ENCODE peak calls at places on chromosome 17, in nine cellular contexts. N is substantia nigra, P is colonic mucosa, T is RWPE2, X is psoas muscle, F is aorta, K is iPS DF 6.9, Y is WERI-Rb-1, U is lower lobe of right lung. Q is an unnamed sample.

GRCh38 chr17:62778990-62779681 is 29.0 kb downstream of the MARCHF10 start:
- DNase-seq in K (no peak), X (no peak), P (no peak), Y (peak; percentile 57), T (peak; percentile 99), F (no peak), U (peak; percentile 78), N (no peak), Q (peak; percentile 66)

GRCh38 chr17:49779730-49780220 is 8.7 kb upstream of the KAT7 start:
- DNase-seq in P (peak; percentile 29), F (no peak), Y (peak; percentile 58), T (no peak), U (no peak), X (no peak), K (no peak), N (no peak), Q (no peak)

GRCh38 chr17:50681260-50682200 is 26.2 kb downstream of the ANKRD40 start:
- DNase-seq in Y (peak; percentile 86), X (no peak), P (peak; percentile 66), N (no peak), T (peak; percentile 66), U (no peak), F (no peak), K (no peak), Q (no peak)

GRCh38 chr17:64694207-64694606 is 32.1 kb upstream of the SMURF2 start:
- DNase-seq in P (peak; percentile 69), N (no peak), X (peak; percentile 61), U (peak; percentile 79), K (no peak), T (no peak), Y (no peak), F (peak; percentile 83), Q (no peak)

GRCh38 chr17:44760474-44761308 is 1.9 kb downstream of the ADAM11 start:
- DNase-seq in U (no peak), X (no peak), P (no peak), F (no peak), K (no peak), Y (no peak), N (no peak), T (no peak), Q (no peak)

GRCh38 chr17:28734712-28735241 is 6.2 kb downstream of the NEK8 start:
- DNase-seq in X (no peak), Y (no peak), U (peak; percentile 24), T (no peak), K (no peak), P (no peak), F (no peak), N (no peak), Q (no peak)

GRCh38 chr17:44382917-44383316 is 6.5 kb downstream of the ITGA2B start:
- DNase-seq in K (no peak), N (no peak), Y (no peak), P (no peak), X (no peak), T (no peak), U (no peak), F (peak; percentile 49), Q (no peak)

GRCh38 chr17:8221663-8222379 is 11.4 kb upstream of the AURKB start:
- DNase-seq in K (no peak), F (peak; percentile 94), Y (peak; percentile 81), X (peak; percentile 83), T (no peak), P (peak; percentile 97), N (peak; percentile 70), U (peak; percentile 78), Q (peak; percentile 99)

GRCh38 chr17:82443465-82444283 is 6.9 kb downstream of the CYBC1 start:
- DNase-seq in F (peak; percentile 67), N (no peak), Y (no peak), P (no peak), T (no peak), K (no peak), X (no peak), U (no peak), Q (no peak)

GRCh38 chr17:57086069-57086930 is 1.3 kb downstream of the AKAP1 start:
- DNase-seq in K (no peak), P (peak; percentile 87), X (no peak), U (peak; percentile 58), F (peak; percentile 82), Y (peak; percentile 50), N (no peak), T (no peak), Q (peak; percentile 87)
- H3K27ac ChIP-seq in K (no peak overlapping the region), P (peak overlapping the region; percentile 97), X (peak overlapping the region; percentile 95), U (peak overlapping the region; percentile 92), F (peak overlapping the region; percentile 86), Y (peak overlapping the region; percentile 87), N (peak overlapping the region; percentile 72), T (peak overlapping the region; percentile 63), Q (no peak overlapping the region)

GRCh38 chr17:39740357-39741111 is 2.8 kb downstream of the GRB7 start:
- DNase-seq in U (no peak), N (no peak), K (no peak), X (no peak), F (peak; percentile 71), T (peak; percentile 93), Y (no peak), P (peak; percentile 57), Q (peak; percentile 97)
- H3K27ac ChIP-seq in U (peak overlapping the region; percentile 76), N (no peak overlapping the region), K (peak overlapping the region; percentile 13), X (no peak overlapping the region), F (no peak overlapping the region), T (peak overlapping the region; percentile 91), Y (no peak overlapping the region), P (peak overlapping the region; percentile 87), Q (no peak overlapping the region)

GRCh38 chr17:42311240-42312034 is 23.1 kb downstream of the STAT5A start:
- DNase-seq in Y (peak; percentile 95), T (no peak), F (peak; percentile 91), U (peak; percentile 93), N (no peak), P (peak; percentile 64), X (peak; percentile 90), K (no peak), Q (no peak)
- H3K27ac ChIP-seq in Y (peak overlapping the region; percentile 72), T (no peak overlapping the region), F (peak overlapping the region; percentile 65), U (peak overlapping the region; percentile 71), N (peak overlapping the region; percentile 66), P (peak overlapping the region; percentile 71), X (peak overlapping the region; percentile 88), K (no peak overlapping the region), Q (peak overlapping the region; percentile 47)

GRCh38 chr17:67487506-67487905 is 110.4 kb downstream of the PITPNC1 start:
- DNase-seq in T (no peak), F (no peak), K (no peak), P (no peak), Y (no peak), U (no peak), N (no peak), X (no peak), Q (peak; percentile 40)
- H3K27ac ChIP-seq in T (no peak overlapping the region), F (no peak overlapping the region), K (no peak overlapping the region), P (no peak overlapping the region), Y (no peak overlapping the region), U (no peak overlapping the region), N (no peak overlapping the region), X (no peak overlapping the region), Q (peak overlapping the region; percentile 30)

DNA sequence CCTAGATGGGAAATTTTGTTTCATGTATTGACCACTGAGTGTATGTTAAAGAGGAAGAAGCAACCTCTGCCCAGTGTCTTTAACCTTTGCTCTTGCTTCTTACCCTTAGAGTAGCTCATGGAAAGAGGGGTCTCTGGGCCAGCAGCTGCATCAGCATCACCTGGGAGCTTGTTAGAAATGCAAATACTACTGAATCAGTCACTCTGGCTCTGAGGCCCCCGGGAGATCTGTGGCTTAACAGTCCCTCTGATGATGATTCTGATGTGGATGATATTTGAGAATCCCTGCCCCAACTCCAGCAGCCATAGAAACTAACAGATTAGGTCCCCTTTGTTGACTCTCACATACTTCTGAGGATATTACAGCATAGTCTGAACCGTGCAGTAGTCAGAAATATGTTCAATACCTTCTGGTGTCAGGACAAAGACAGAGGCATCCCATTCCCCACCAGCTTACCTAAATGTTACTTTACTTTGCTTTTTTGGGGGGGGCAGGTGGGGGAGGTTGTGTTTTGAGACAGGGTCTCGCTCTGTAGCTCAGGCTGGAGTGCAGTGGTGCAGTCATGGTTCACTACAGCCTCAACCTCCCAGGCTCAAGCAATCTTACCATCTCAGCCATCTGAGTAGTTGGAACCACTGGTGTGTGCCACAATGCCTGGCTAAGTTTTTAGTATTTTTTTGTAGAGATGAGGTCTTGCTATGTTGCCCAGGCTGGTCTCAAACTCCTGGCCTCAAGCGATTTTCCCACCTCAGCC is 220.1 kb downstream of the CCDC182 start:
- DNase-seq in U (no peak), F (no peak), N (no peak), X (no peak), P (no peak), T (no peak), Y (no peak), K (no peak), Q (no peak)
- H3K27ac ChIP-seq in U (no peak overlapping the region), F (peak overlapping the region; percentile 43), N (no peak overlapping the region), X (peak overlapping the region; percentile 64), P (no peak overlapping the region), T (peak overlapping the region; percentile 49), Y (peak overlapping the region; percentile 98), K (no peak overlapping the region), Q (peak overlapping the region; percentile 95)

DNA sequence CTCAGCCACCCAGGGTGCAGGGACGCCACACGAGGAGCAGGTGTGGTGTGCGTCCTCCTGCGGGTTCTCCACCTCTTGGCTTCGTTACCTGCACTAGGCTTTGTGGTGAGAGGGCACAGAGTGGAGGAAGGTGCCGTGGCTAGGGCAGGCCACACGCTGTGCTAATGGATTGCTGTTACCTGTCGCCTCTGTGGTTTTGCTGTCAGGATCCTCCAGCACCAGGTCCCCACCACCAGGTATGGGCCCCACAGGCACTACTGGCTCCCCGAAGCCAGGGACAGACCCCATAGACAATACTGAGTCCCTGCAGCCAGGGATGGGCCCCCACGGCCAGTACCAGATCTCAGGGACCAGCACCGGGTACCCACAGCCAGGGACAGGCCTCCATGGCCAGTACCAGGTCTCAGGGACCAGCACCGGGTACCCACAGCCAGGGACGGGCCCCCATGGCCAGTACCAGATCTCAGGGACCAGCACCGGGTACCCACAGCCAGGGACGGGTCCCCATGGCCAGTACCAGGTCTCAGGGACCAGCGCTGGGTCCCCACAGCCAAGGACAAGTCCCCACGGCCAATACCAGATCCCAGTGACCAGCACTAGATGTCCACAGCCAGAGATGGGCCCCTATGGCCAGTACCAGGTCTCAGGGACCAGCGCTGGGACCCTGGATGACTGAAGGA is 315.6 kb downstream of the SEC14L1 start:
- DNase-seq in N (no peak), U (no peak), K (no peak), T (no peak), F (no peak), P (no peak), Y (no peak), X (no peak), Q (no peak)
- H3K27ac ChIP-seq in N (no peak overlapping the region), U (peak overlapping the region; percentile 46), K (no peak overlapping the region), T (no peak overlapping the region), F (no peak overlapping the region), P (peak overlapping the region; percentile 88), Y (no peak overlapping the region), X (no peak overlapping the region), Q (no peak overlapping the region)

DNA sequence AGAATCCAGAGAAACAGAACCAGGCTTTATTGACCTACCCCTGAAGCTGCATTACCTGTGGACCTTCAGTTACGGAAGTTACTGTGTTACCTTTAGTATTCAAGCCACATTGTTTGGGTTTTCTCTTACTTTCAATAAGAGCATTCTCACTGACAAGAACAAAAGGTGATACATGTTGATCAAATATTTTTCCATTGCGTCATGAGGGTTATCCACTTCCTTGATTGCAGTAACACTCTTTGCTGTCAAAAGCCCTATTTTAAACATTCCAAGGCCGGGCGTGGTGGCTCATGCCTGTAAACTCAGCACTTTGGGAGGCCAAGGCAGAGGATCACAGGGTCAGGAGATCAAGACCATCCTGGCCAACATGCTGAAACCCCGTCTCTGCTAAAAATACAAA is 28.6 kb upstream of the PAFAH1B1 start:
- DNase-seq in N (no peak), F (no peak), X (no peak), T (peak; percentile 79), U (peak; percentile 67), P (peak; percentile 57), K (no peak), Y (no peak), Q (no peak)
- H3K27ac ChIP-seq in N (no peak overlapping the region), F (no peak overlapping the region), X (no peak overlapping the region), T (peak overlapping the region; percentile 90), U (peak overlapping the region; percentile 67), P (no peak overlapping the region), K (no peak overlapping the region), Y (no peak overlapping the region), Q (no peak overlapping the region)

GRCh38 chr17:80281516-80281915 is 20.9 kb downstream of the RNF213 start:
- DNase-seq in F (no peak), K (no peak), U (peak; percentile 14), T (no peak), N (no peak), P (no peak), Y (no peak), X (no peak), Q (no peak)
- H3K27ac ChIP-seq in F (no peak overlapping the region), K (no peak overlapping the region), U (no peak overlapping the region), T (no peak overlapping the region), N (no peak overlapping the region), P (no peak overlapping the region), Y (no peak overlapping the region), X (no peak overlapping the region), Q (no peak overlapping the region)